ENCODE peak calls at places on chromosomes 5 and 9, in five cellular contexts. One of them, this sample, is unnamed.

GRCh38 chr5:128409401-128409800 is 128.6 kb downstream of the FBN2 start:
- DNase-seq in astrocyte of the spinal cord: no peak
- DNase-seq in mesenchymal stem cell: peak; percentile 28
- DNase-seq in mucosa of descending colon: no peak
- DNase-seq in cardiac fibroblast: no peak
- DNase-seq in this sample: no peak

GRCh38 chr9:124040935-124041816 is 29.6 kb downstream of the LHX2 start:
- DNase-seq in astrocyte of the spinal cord: no peak
- DNase-seq in mesenchymal stem cell: no peak
- DNase-seq in mucosa of descending colon: peak; percentile 74
- DNase-seq in cardiac fibroblast: peak; percentile 31
- DNase-seq in this sample: no peak

GRCh38 chr9:13035822-13036221 is 243.7 kb downstream of the MPDZ start:
- DNase-seq in astrocyte of the spinal cord: no peak
- DNase-seq in mesenchymal stem cell: no peak
- DNase-seq in mucosa of descending colon: no peak
- DNase-seq in cardiac fibroblast: no peak
- DNase-seq in this sample: no peak

GRCh38 chr9:137266589-137267453 is 10.7 kb upstream of the TOR4A start:
- DNase-seq in astrocyte of the spinal cord: no peak
- DNase-seq in mesenchymal stem cell: no peak
- DNase-seq in mucosa of descending colon: no peak
- DNase-seq in cardiac fibroblast: no peak
- DNase-seq in this sample: no peak

GRCh38 chr9:136297016-136297691 is 6.7 kb downstream of the CCDC187 start:
- DNase-seq in astrocyte of the spinal cord: no peak
- DNase-seq in mesenchymal stem cell: no peak
- DNase-seq in mucosa of descending colon: peak; percentile 82
- DNase-seq in cardiac fibroblast: no peak
- DNase-seq in this sample: no peak

GRCh38 chr5:176573564-176574296 is 24.6 kb downstream of the CDHR2 start:
- DNase-seq in astrocyte of the spinal cord: peak; percentile 36
- DNase-seq in mesenchymal stem cell: peak; percentile 60
- DNase-seq in mucosa of descending colon: peak; percentile 86
- DNase-seq in cardiac fibroblast: peak; percentile 57
- DNase-seq in this sample: peak; percentile 25

GRCh38 chr5:1826235-1826980 is 25.2 kb downstream of the NDUFS6 start:
- DNase-seq in astrocyte of the spinal cord: no peak
- DNase-seq in mesenchymal stem cell: no peak
- DNase-seq in mucosa of descending colon: no peak
- DNase-seq in cardiac fibroblast: no peak
- DNase-seq in this sample: no peak

GRCh38 chr5:32916648-32917047 is 205.5 kb downstream of the NPR3 start:
- DNase-seq in astrocyte of the spinal cord: peak; percentile 18
- DNase-seq in mesenchymal stem cell: peak; percentile 9
- DNase-seq in mucosa of descending colon: peak; percentile 17
- DNase-seq in cardiac fibroblast: peak; percentile 67
- DNase-seq in this sample: no peak

GRCh38 chr9:108677776-108678175 is 178.0 kb downstream of the ACTL7B start:
- DNase-seq in astrocyte of the spinal cord: no peak
- DNase-seq in mesenchymal stem cell: no peak
- DNase-seq in mucosa of descending colon: no peak
- DNase-seq in cardiac fibroblast: no peak
- DNase-seq in this sample: no peak

GRCh38 chr5:89211836-89212235 is 328.9 kb upstream of the MEF2C start:
- DNase-seq in astrocyte of the spinal cord: peak; percentile 88
- DNase-seq in mesenchymal stem cell: peak; percentile 58
- DNase-seq in mucosa of descending colon: no peak
- DNase-seq in cardiac fibroblast: peak; percentile 88
- DNase-seq in this sample: no peak

GRCh38 chr5:156528673-156529072 is 201.7 kb downstream of the SGCD start:
- DNase-seq in astrocyte of the spinal cord: no peak
- DNase-seq in mesenchymal stem cell: no peak
- DNase-seq in mucosa of descending colon: no peak
- DNase-seq in cardiac fibroblast: no peak
- DNase-seq in this sample: no peak

GRCh38 chr5:139746691-139747582 is 48.7 kb upstream of the PSD2 start:
- DNase-seq in astrocyte of the spinal cord: peak; percentile 48
- DNase-seq in mesenchymal stem cell: peak; percentile 31
- DNase-seq in mucosa of descending colon: no peak
- DNase-seq in cardiac fibroblast: no peak
- DNase-seq in this sample: no peak

GRCh38 chr9:129380961-129381401 is 202.9 kb upstream of the IER5L start:
- DNase-seq in astrocyte of the spinal cord: no peak
- DNase-seq in mesenchymal stem cell: no peak
- DNase-seq in mucosa of descending colon: no peak
- DNase-seq in cardiac fibroblast: no peak
- DNase-seq in this sample: no peak

GRCh38 chr5:40904205-40904993 is 4.9 kb upstream of the C7 start:
- DNase-seq in astrocyte of the spinal cord: peak; percentile 88
- DNase-seq in mesenchymal stem cell: peak; percentile 61
- DNase-seq in mucosa of descending colon: peak; percentile 87
- DNase-seq in cardiac fibroblast: peak; percentile 94
- DNase-seq in this sample: peak; percentile 30

GRCh38 chr5:132466453-132467291 is 23.9 kb downstream of the IRF1 start:
- DNase-seq in astrocyte of the spinal cord: peak; percentile 63
- DNase-seq in mesenchymal stem cell: peak; percentile 80
- DNase-seq in mucosa of descending colon: peak; percentile 61
- DNase-seq in cardiac fibroblast: peak; percentile 64
- DNase-seq in this sample: peak; percentile 90

GRCh38 chr9:1829719-1830118 is 185.4 kb upstream of the SMARCA2 start:
- DNase-seq in astrocyte of the spinal cord: no peak
- DNase-seq in mesenchymal stem cell: no peak
- DNase-seq in mucosa of descending colon: no peak
- DNase-seq in cardiac fibroblast: no peak
- DNase-seq in this sample: no peak

GRCh38 chr5:37850128-37850865 is 10.5 kb upstream of the GDNF start:
- DNase-seq in astrocyte of the spinal cord: no peak
- DNase-seq in mesenchymal stem cell: no peak
- DNase-seq in mucosa of descending colon: no peak
- DNase-seq in cardiac fibroblast: peak; percentile 87
- DNase-seq in this sample: no peak

GRCh38 chr5:14105717-14106435 is 37.3 kb upstream of the TRIO start:
- DNase-seq in astrocyte of the spinal cord: peak; percentile 90
- DNase-seq in mesenchymal stem cell: peak; percentile 85
- DNase-seq in mucosa of descending colon: no peak
- DNase-seq in cardiac fibroblast: peak; percentile 94
- DNase-seq in this sample: no peak

GRCh38 chr5:126837907-126838539 is 61.1 kb downstream of the LMNB1 start:
- DNase-seq in astrocyte of the spinal cord: peak; percentile 34
- DNase-seq in mesenchymal stem cell: peak; percentile 36
- DNase-seq in mucosa of descending colon: no peak
- DNase-seq in cardiac fibroblast: peak; percentile 55
- DNase-seq in this sample: no peak

DNA sequence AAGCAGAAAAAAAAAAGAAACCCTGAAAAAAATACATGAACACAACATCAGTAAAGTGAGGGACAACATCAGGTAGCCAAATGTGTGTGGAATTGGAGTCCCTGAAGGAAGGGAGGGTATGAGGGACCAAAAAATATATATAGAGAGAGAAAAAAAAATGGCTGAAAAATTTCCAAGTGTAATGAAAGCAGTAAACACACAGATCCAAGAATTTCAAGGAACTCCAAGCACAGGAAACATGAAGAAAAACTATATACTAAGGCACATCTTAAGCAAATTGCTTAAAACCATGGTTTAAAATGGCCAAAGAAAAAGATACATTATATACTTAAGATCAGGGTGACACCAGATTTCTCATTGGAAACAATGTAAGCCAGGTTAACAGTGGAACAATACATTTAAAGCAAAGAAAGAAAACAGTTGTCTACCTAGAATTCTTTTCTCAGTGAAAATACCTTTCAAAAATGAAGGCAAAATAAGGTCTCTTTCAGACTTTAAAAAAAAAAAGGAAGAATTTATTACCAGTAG is 24.4 kb upstream of the ABL1 start:
- DNase-seq in astrocyte of the spinal cord: no peak
- DNase-seq in mesenchymal stem cell: no peak
- DNase-seq in mucosa of descending colon: no peak
- DNase-seq in cardiac fibroblast: no peak
- DNase-seq in this sample: no peak
- H3K4me3 ChIP-seq in astrocyte of the spinal cord: no peak overlapping the region
- H3K4me3 ChIP-seq in mesenchymal stem cell: no peak overlapping the region
- H3K4me3 ChIP-seq in mucosa of descending colon: no peak overlapping the region
- H3K4me3 ChIP-seq in cardiac fibroblast: no peak overlapping the region
- H3K4me3 ChIP-seq in this sample: no peak overlapping the region

DNA sequence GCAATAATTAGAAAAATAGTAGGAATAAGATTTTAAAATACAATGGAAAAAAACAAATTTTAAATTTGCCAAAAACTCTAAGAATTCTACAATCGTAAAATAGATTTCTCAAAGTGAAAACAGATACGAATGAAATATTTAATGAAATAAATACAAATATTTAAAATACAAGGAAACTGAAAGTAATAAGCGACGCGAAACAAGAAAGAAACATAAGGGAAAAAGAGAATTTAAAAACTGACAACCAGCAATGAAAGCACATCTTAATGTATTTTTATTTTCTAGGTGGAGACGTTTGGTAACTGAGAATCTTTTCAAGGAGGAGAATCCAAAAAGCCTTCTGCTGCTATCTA is 1.0 kb downstream of the ANXA2R start:
- DNase-seq in astrocyte of the spinal cord: no peak
- DNase-seq in mesenchymal stem cell: no peak
- DNase-seq in mucosa of descending colon: no peak
- DNase-seq in cardiac fibroblast: no peak
- DNase-seq in this sample: no peak
- H3K4me3 ChIP-seq in astrocyte of the spinal cord: peak overlapping the region; percentile 67
- H3K4me3 ChIP-seq in mesenchymal stem cell: peak overlapping the region; percentile 56
- H3K4me3 ChIP-seq in mucosa of descending colon: no peak overlapping the region
- H3K4me3 ChIP-seq in cardiac fibroblast: peak overlapping the region; percentile 56
- H3K4me3 ChIP-seq in this sample: peak overlapping the region; percentile 60

DNA sequence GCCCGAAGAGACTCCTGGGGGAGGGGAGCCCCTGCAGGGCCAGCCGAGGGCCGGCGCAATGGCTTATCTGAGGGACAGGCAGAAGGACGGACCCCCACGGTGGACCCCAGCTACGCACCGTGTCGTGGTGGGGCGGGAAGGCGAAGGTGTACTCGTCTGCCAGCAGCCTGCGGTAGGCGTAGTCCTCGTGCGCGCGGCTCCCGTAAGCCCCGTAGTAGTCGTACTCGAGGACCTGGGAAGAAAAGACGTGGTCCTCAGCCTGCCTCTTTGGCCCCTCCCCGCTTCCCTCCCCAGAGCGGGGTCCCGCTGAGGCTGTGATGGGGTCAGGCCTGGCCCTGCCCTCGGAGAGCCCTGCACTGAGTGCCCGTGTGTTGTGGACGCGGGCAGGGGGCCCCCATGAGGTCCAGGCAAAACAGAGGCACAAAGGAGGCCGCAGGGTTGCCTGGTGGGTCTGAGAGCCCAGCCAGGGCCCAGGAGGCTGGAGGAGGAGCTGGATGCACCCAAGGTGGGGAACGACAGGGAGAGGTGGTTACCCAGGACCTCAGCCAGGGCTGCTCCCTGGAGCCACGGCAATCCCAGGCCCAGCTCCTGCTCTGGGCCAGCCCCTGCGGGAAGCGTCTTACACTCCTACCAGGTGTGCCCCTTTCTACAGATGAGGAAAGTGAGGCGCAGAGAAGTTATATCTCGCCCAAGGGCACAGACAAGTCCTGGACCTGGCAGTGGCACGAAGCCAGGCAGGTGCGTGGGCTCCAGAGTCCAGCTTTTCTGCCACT is 35.2 kb downstream of the SARDH start:
- DNase-seq in astrocyte of the spinal cord: no peak
- DNase-seq in mesenchymal stem cell: no peak
- DNase-seq in mucosa of descending colon: no peak
- DNase-seq in cardiac fibroblast: no peak
- DNase-seq in this sample: no peak
- H3K4me3 ChIP-seq in astrocyte of the spinal cord: peak overlapping the region; percentile 12
- H3K4me3 ChIP-seq in mesenchymal stem cell: peak overlapping the region; percentile 7
- H3K4me3 ChIP-seq in mucosa of descending colon: no peak overlapping the region
- H3K4me3 ChIP-seq in cardiac fibroblast: no peak overlapping the region
- H3K4me3 ChIP-seq in this sample: no peak overlapping the region

GRCh38 chr5:159050408-159051091 is 49.2 kb downstream of the EBF1 start:
- DNase-seq in astrocyte of the spinal cord: peak; percentile 59
- DNase-seq in mesenchymal stem cell: peak; percentile 73
- DNase-seq in mucosa of descending colon: no peak
- DNase-seq in cardiac fibroblast: peak; percentile 88
- DNase-seq in this sample: no peak
- H3K4me3 ChIP-seq in astrocyte of the spinal cord: no peak overlapping the region
- H3K4me3 ChIP-seq in mesenchymal stem cell: no peak overlapping the region
- H3K4me3 ChIP-seq in mucosa of descending colon: no peak overlapping the region
- H3K4me3 ChIP-seq in cardiac fibroblast: peak overlapping the region; percentile 7
- H3K4me3 ChIP-seq in this sample: peak overlapping the region; percentile 15

This sample was measured in GM12864.